ENCODE peak calls at places on chromosomes 3 and 15, in eight cellular contexts. R, E, Y, T, S, B, F and J are unnamed samples.

GRCh38 chr15:37109952-37110630 is 9.7 kb upstream of the MEIS2 start:
- DNase-seq in R (no peak), E (no peak), Y (no peak), T (no peak), S (peak; percentile 84), B (no peak), F (no peak), J (no peak)

GRCh38 chr3:38138347-38139190 is at the start of gene MYD88:
- DNase-seq in R (no peak), E (peak; percentile 84), Y (no peak), T (no peak), S (peak; percentile 85), B (peak; percentile 90), F (no peak), J (peak; percentile 87)

GRCh38 chr15:78840661-78841060 is 29.4 kb upstream of the ADAMTS7 start:
- DNase-seq in R (no peak), E (no peak), Y (no peak), T (no peak), S (peak; percentile 41), B (no peak), F (no peak), J (no peak)

GRCh38 chr3:4584537-4585249 is 91.5 kb downstream of the ITPR1 start:
- DNase-seq in R (no peak), E (no peak), Y (no peak), T (no peak), S (peak; percentile 56), B (no peak), F (no peak), J (no peak)

GRCh38 chr3:45760878-45761711 is 35.2 kb downstream of the SLC6A20 start:
- DNase-seq in R (peak; percentile 7), E (peak; percentile 43), Y (peak; percentile 1), T (peak; percentile 58), S (peak; percentile 73), B (peak; percentile 28), F (peak; percentile 55), J (peak; percentile 50)

GRCh38 chr3:140311428-140311827 is 366.4 kb upstream of the TRIM42 start:
- DNase-seq in R (no peak), E (no peak), Y (no peak), T (no peak), S (no peak), B (no peak), F (no peak), J (no peak)

GRCh38 chr3:174810256-174810655 is 48.9 kb upstream of the NAALADL2 start:
- DNase-seq in R (no peak), E (no peak), Y (no peak), T (no peak), S (peak; percentile 7), B (no peak), F (no peak), J (no peak)

GRCh38 chr3:30285188-30286006 is 321.0 kb upstream of the TGFBR2 start:
- DNase-seq in R (no peak), E (no peak), Y (no peak), T (no peak), S (no peak), B (no peak), F (no peak), J (no peak)

GRCh38 chr3:186902154-186902553 is 28.2 kb upstream of the ST6GAL1 start:
- DNase-seq in R (no peak), E (no peak), Y (no peak), T (no peak), S (peak; percentile 40), B (no peak), F (no peak), J (no peak)

GRCh38 chr15:22988811-22989210 is 8.6 kb upstream of the CYFIP1 start:
- DNase-seq in R (no peak), E (no peak), Y (no peak), T (no peak), S (no peak), B (no peak), F (no peak), J (no peak)

GRCh38 chr3:12582730-12583129 is 25.8 kb downstream of the MKRN2 start:
- DNase-seq in R (no peak), E (no peak), Y (no peak), T (no peak), S (no peak), B (no peak), F (no peak), J (no peak)

GRCh38 chr3:37324752-37325407 is 150.5 kb upstream of the LRRFIP2 start:
- DNase-seq in R (peak; percentile 15), E (no peak), Y (no peak), T (no peak), S (no peak), B (no peak), F (no peak), J (no peak)

GRCh38 chr3:4976109-4976508 is 3.1 kb upstream of the BHLHE40 start:
- DNase-seq in R (no peak), E (peak; percentile 73), Y (no peak), T (no peak), S (peak; percentile 68), B (no peak), F (no peak), J (peak; percentile 48)

GRCh38 chr3:112293368-112294321 is at the start of gene SLC9C1:
- DNase-seq in R (peak; percentile 48), E (no peak), Y (peak; percentile 14), T (peak; percentile 55), S (peak; percentile 92), B (no peak), F (peak; percentile 36), J (no peak)

GRCh38 chr3:166837535-166837934 is 542.6 kb downstream of the ZBBX start:
- DNase-seq in R (peak; percentile 1), E (no peak), Y (no peak), T (no peak), S (peak; percentile 45), B (no peak), F (no peak), J (no peak)

GRCh38 chr15:70024521-70024920 is 73.2 kb downstream of the TLE3 start:
- DNase-seq in R (no peak), E (no peak), Y (no peak), T (no peak), S (peak; percentile 68), B (no peak), F (no peak), J (no peak)

GRCh38 chr3:141050913-141051632 is at the start of gene SPSB4:
- DNase-seq in R (no peak), E (peak; percentile 34), Y (no peak), T (no peak), S (peak; percentile 96), B (no peak), F (no peak), J (no peak)

GRCh38 chr3:74469151-74469550 is 145.3 kb downstream of the CNTN3 start:
- DNase-seq in R (no peak), E (no peak), Y (peak; percentile 67), T (no peak), S (no peak), B (no peak), F (no peak), J (no peak)

GRCh38 chr3:127792664-127793292 is 29.5 kb downstream of the MGLL start:
- DNase-seq in R (no peak), E (peak; percentile 49), Y (peak; percentile 79), T (no peak), S (peak; percentile 45), B (no peak), F (peak; percentile 95), J (peak; percentile 50)